ENCODE peak calls at places on chromosomes 5 and 9, in seven cellular contexts. Y is thyroid gland; L is Peyer's patch; S is left ventricle myocardium inferior; F is CD8-positive, alpha-beta T cell; O is astrocyte of the spinal cord; G is endothelial cell. H is an unnamed sample.

GRCh38 chr9:97983524-97984187 is 515 bp downstream of the ANP32B start:
- DNase-seq in F (peak), L (peak), Y (peak), S (peak), O (no peak), G (peak), H (no peak)

GRCh38 chr9:101495810-101496209 is 37.8 kb upstream of the RNF20 start:
- DNase-seq in G (no peak), O (peak), S (no peak), L (no peak), F (no peak), Y (no peak), H (peak)

GRCh38 chr9:26882154-26882553 is 10.4 kb downstream of the CAAP1 start:
- DNase-seq in S (no peak), O (no peak), L (no peak), G (no peak), F (no peak), Y (no peak), H (no peak)

GRCh38 chr9:23662320-23662719 is 163.7 kb downstream of the ELAVL2 start:
- DNase-seq in O (no peak), L (no peak), S (no peak), G (no peak), F (no peak), Y (no peak), H (no peak)

GRCh38 chr5:109550077-109550476 is 139.7 kb upstream of the MAN2A1 start:
- DNase-seq in G (no peak), S (no peak), O (no peak), Y (no peak), L (no peak), F (no peak), H (no peak)

GRCh38 chr9:127912882-127913281 is 4.0 kb downstream of the ST6GALNAC4 start:
- DNase-seq in O (no peak), G (no peak), F (no peak), Y (no peak), S (no peak), L (peak), H (no peak)

GRCh38 chr5:36214434-36214833 is 27.3 kb downstream of the NADK2 start:
- DNase-seq in S (no peak), L (no peak), Y (no peak), O (no peak), G (no peak), F (no peak), H (no peak)

GRCh38 chr9:133251773-133252172 is 23.2 kb downstream of the ABO start:
- DNase-seq in F (no peak), G (no peak), S (no peak), O (no peak), L (no peak), Y (peak), H (no peak)

GRCh38 chr9:16002816-16003215 is 450.0 kb downstream of the CCDC171 start:
- DNase-seq in G (no peak), S (no peak), O (peak), Y (no peak), L (no peak), F (no peak), H (no peak)

GRCh38 chr9:21141427-21141882 is at the start of gene IFNW1:
- DNase-seq in Y (no peak), F (no peak), L (no peak), O (no peak), S (no peak), G (peak), H (no peak)

GRCh38 chr5:89729623-89730390 is 679.7 kb downstream of the CETN3 start:
- DNase-seq in S (no peak), G (no peak), O (peak), Y (no peak), F (no peak), L (no peak), H (no peak)

GRCh38 chr5:32711693-32712462 is 757 bp downstream of the NPR3 start:
- DNase-seq in F (no peak), G (peak), O (peak), S (peak), Y (peak), L (no peak), H (peak)
- TF ChIP-seq CTCF in F (no peak), G (no peak), O (no peak), S (no peak), Y (no peak), L (no peak), H (no peak)

DNA sequence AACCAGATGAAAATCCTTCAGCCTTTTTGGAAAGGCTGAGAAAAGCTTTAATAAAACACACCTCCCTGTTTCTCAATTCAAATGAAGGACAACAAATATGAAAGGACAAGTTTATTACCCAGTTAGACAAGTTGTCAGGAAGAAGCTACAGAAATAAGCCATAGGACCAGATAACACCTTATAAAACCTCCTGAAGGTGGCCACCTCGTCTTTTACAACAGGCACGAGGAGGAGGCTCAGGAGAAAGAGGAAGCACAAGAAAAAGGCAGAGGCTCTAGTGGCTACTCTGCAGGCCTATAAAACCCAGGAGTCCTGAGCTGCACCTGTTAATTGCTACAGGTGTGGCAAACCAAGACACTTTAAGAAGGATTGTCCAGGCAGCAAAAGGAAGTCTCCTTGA is 352.1 kb upstream of the CDH18 start:
- DNase-seq in G (no peak), O (no peak), S (no peak), Y (no peak), F (no peak), L (no peak), H (no peak)
- TF ChIP-seq CTCF in G (no peak), O (no peak), S (no peak), Y (no peak), F (no peak), L (no peak), H (no peak)

GRCh38 chr5:124239572-124239971 is 506.9 kb downstream of the ZNF608 start:
- DNase-seq in F (no peak), G (no peak), L (no peak), O (no peak), Y (no peak), S (no peak), H (no peak)

GRCh38 chr5:124236366-124237231 is 509.8 kb downstream of the ZNF608 start:
- DNase-seq in G (no peak), Y (no peak), L (no peak), O (no peak), F (no peak), S (no peak), H (no peak)

GRCh38 chr5:124238350-124238749 is 508.1 kb downstream of the ZNF608 start:
- DNase-seq in S (no peak), G (no peak), F (no peak), L (no peak), O (no peak), Y (no peak), H (no peak)

GRCh38 chr5:124245276-124245675 is 501.2 kb downstream of the ZNF608 start:
- DNase-seq in S (no peak), F (no peak), L (no peak), Y (no peak), O (no peak), G (no peak), H (no peak)

DNA sequence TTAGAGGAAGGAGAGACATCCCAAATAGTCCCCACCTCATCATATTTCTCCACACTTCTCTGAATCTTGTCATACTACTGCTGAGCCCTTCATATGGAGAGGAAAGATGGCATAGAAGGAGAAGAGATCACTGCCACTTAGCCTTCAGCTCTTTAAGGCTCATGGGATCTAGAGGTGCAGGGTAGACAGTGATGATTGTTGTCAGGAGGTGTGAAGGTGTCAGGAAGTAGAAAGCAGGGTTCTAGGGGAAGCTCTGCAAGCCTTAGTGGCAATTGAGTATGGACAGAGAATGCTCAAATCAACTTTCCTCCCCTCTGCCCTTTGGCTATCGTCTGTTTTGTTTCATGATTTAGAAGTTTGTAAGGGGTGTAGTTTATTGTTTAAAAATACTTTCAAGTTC is 505.7 kb downstream of the ZNF608 start:
- DNase-seq in L (no peak), O (no peak), F (no peak), S (no peak), Y (no peak), G (no peak), H (no peak)
- TF ChIP-seq CTCF in L (no peak), O (no peak), F (no peak), S (no peak), Y (no peak), G (no peak), H (no peak)

GRCh38 chr5:136802382-136802781 is 437.0 kb upstream of the TRPC7 start:
- DNase-seq in O (peak), G (peak), F (no peak), L (no peak), S (no peak), Y (peak), H (peak)
- TF ChIP-seq CTCF in O (peak), G (no peak), F (no peak), L (no peak), S (peak), Y (peak), H (peak)

GRCh38 chr5:20606006-20606405 is 618.0 kb upstream of the CDH18 start:
- DNase-seq in S (no peak), L (no peak), Y (no peak), G (no peak), F (no peak), O (no peak), H (no peak)

GRCh38 chr5:20601678-20602100 is 613.7 kb upstream of the CDH18 start:
- DNase-seq in S (no peak), F (no peak), O (peak), L (no peak), G (no peak), Y (no peak), H (no peak)
- TF ChIP-seq CTCF in S (no peak), F (no peak), O (no peak), L (no peak), G (no peak), Y (no peak), H (no peak)

GRCh38 chr5:6631441-6631840 is 1.4 kb downstream of the NSUN2 start:
- DNase-seq in Y (no peak), O (no peak), S (no peak), F (no peak), L (no peak), G (no peak), H (no peak)

GRCh38 chr5:6634327-6634713 is 1.1 kb downstream of the SRD5A1 start:
- DNase-seq in L (no peak), O (peak), Y (no peak), S (no peak), F (no peak), G (no peak), H (no peak)

GRCh38 chr5:6632931-6633468 is at the start of the genes NSUN2 and SRD5A1:
- DNase-seq in S (peak), Y (peak), G (peak), L (peak), O (peak), F (peak), H (peak)

GRCh38 chr5:6633469-6634326 is 458 bp downstream of the SRD5A1 start:
- DNase-seq in F (no peak), L (peak), Y (peak), S (no peak), O (no peak), G (peak), H (peak)

GRCh38 chr5:6632324-6632930 is 417 bp downstream of the NSUN2 start:
- DNase-seq in O (peak), F (no peak), Y (peak), G (no peak), L (peak), S (no peak), H (peak)
- TF ChIP-seq CTCF in O (no peak), F (no peak), Y (no peak), G (no peak), L (no peak), S (no peak), H (peak)

GRCh38 chr5:178546675-178547033 is 43.5 kb downstream of the COL23A1 start:
- DNase-seq in Y (no peak), L (no peak), F (no peak), G (no peak), S (peak), O (no peak), H (no peak)

GRCh38 chr5:178548751-178549150 is 41.4 kb downstream of the COL23A1 start:
- DNase-seq in Y (no peak), S (no peak), F (no peak), L (no peak), O (no peak), G (no peak), H (no peak)

GRCh38 chr5:178545941-178546674 is 44.1 kb downstream of the COL23A1 start:
- DNase-seq in S (no peak), F (no peak), L (no peak), Y (no peak), G (no peak), O (no peak), H (no peak)

GRCh38 chr5:178547753-178548415 is 42.3 kb downstream of the COL23A1 start:
- DNase-seq in S (no peak), Y (peak), G (no peak), O (no peak), F (no peak), L (no peak), H (no peak)

GRCh38 chr5:178547052-178547666 is 43.0 kb downstream of the COL23A1 start:
- DNase-seq in G (no peak), S (no peak), F (no peak), L (no peak), O (no peak), Y (no peak), H (no peak)
- TF ChIP-seq CTCF in G (no peak), S (no peak), F (no peak), L (no peak), O (no peak), Y (no peak), H (no peak)

H was measured in HFFc6.